ENCODE peak calls at places on chromosomes 6 and 20, in ten cellular contexts. I is heart left ventricle, R is H1, X is dorsolateral prefrontal cortex, V is tibial artery, U is ovary, S is spleen, N is cardiac muscle cell, H is cardiac fibroblast, C is tibial nerve. T is an unnamed sample.
A peak's percentile ranks its signal among the peaks of the same experiment; 100 is the strongest.

GRCh38 chr6:170212956-170213636 is 77.8 kb downstream of the DLL1 start:
- DNase-seq in I (no peak), R (no peak), X (no peak), V (peak; percentile 61), U (no peak), S (peak; percentile 56), N (no peak), H (no peak), C (peak; percentile 1), T (no peak)

GRCh38 chr6:23016701-23017100 is 447.3 kb downstream of the HDGFL1 start:
- DNase-seq in I (no peak), R (no peak), X (no peak), V (no peak), U (no peak), S (no peak), N (no peak), H (peak; percentile 30), C (no peak), T (no peak)

GRCh38 chr6:136216503-136216902 is 33.6 kb downstream of the MTFR2 start:
- DNase-seq in I (no peak), R (no peak), X (no peak), V (no peak), U (no peak), S (no peak), N (no peak), H (no peak), C (no peak), T (no peak)

GRCh38 chr6:9646346-9647042 is 768.4 kb downstream of the TFAP2A start:
- DNase-seq in I (peak; percentile 33), R (no peak), X (no peak), V (peak; percentile 68), U (no peak), S (no peak), N (peak; percentile 96), H (peak; percentile 72), C (peak; percentile 8), T (no peak)

GRCh38 chr20:728022-728944 is 40.0 kb downstream of the SLC52A3 start:
- DNase-seq in I (peak; percentile 73), R (peak; percentile 62), X (peak; percentile 72), V (no peak), U (no peak), S (peak; percentile 74), N (peak; percentile 44), H (peak; percentile 27), C (no peak), T (peak; percentile 2)

GRCh38 chr20:33472868-33473267 is 17.0 kb upstream of the CBFA2T2 start:
- DNase-seq in I (no peak), R (no peak), X (no peak), V (no peak), U (no peak), S (no peak), N (no peak), H (no peak), C (no peak), T (no peak)

GRCh38 chr6:113774122-113774835 is 82.9 kb upstream of the MARCKS start:
- DNase-seq in I (no peak), R (no peak), X (no peak), V (no peak), U (no peak), S (no peak), N (peak; percentile 61), H (peak; percentile 79), C (no peak), T (peak; percentile 55)

GRCh38 chr6:107274288-107274687 is 159.0 kb upstream of the BEND3 start:
- DNase-seq in I (no peak), R (no peak), X (no peak), V (no peak), U (no peak), S (no peak), N (no peak), H (no peak), C (no peak), T (no peak)

GRCh38 chr20:62891111-62891510 is 29.5 kb upstream of the TCFL5 start:
- DNase-seq in I (no peak), R (no peak), X (no peak), V (no peak), U (no peak), S (peak; percentile 44), N (no peak), H (no peak), C (no peak), T (no peak)

GRCh38 chr6:21908117-21908848 is 314.7 kb downstream of the SOX4 start:
- DNase-seq in I (no peak), R (no peak), X (no peak), V (no peak), U (no peak), S (no peak), N (peak; percentile 18), H (no peak), C (no peak), T (no peak)

GRCh38 chr20:41182296-41183212 is 45.2 kb downstream of the PLCG1 start:
- DNase-seq in I (no peak), R (no peak), X (no peak), V (peak; percentile 51), U (no peak), S (peak; percentile 59), N (no peak), H (no peak), C (no peak), T (no peak)

GRCh38 chr6:37182736-37183590 is 13.0 kb downstream of the PIM1 start:
- DNase-seq in I (peak; percentile 31), R (no peak), X (no peak), V (no peak), U (no peak), S (peak; percentile 87), N (peak; percentile 65), H (no peak), C (no peak), T (no peak)

GRCh38 chr20:20635006-20635405 is 77.4 kb downstream of the RALGAPA2 start:
- DNase-seq in I (no peak), R (no peak), X (no peak), V (no peak), U (no peak), S (no peak), N (peak; percentile 2), H (no peak), C (no peak), T (no peak)

GRCh38 chr6:82568290-82568993 is 204.8 kb downstream of the TPBG start:
- DNase-seq in I (no peak), R (no peak), X (no peak), V (no peak), U (no peak), S (no peak), N (no peak), H (no peak), C (no peak), T (no peak)

GRCh38 chr6:57013501-57013900 is 33.0 kb upstream of the KIAA1586 start:
- DNase-seq in I (no peak), R (no peak), X (no peak), V (no peak), U (no peak), S (no peak), N (peak; percentile 71), H (peak; percentile 64), C (no peak), T (peak; percentile 62)

GRCh38 chr6:42046491-42047219 is 3.7 kb upstream of the TAF8 start:
- DNase-seq in I (no peak), R (no peak), X (no peak), V (peak; percentile 65), U (no peak), S (no peak), N (peak; percentile 83), H (peak; percentile 63), C (no peak), T (peak; percentile 77)
- H3K4me3 ChIP-seq in I (peak overlapping the region; percentile 74), R (no peak overlapping the region), X (peak overlapping the region; percentile 72), V (peak overlapping the region; percentile 72), U (no peak overlapping the region), S (peak overlapping the region; percentile 96), N (no peak overlapping the region), H (peak overlapping the region; percentile 63), C (peak overlapping the region; percentile 87), T (peak overlapping the region; percentile 83)

GRCh38 chr6:165762125-165762524 is 99.1 kb upstream of the PDE10A start:
- DNase-seq in I (no peak), R (no peak), X (no peak), V (no peak), U (no peak), S (no peak), N (no peak), H (no peak), C (no peak), T (no peak)
- TF ChIP-seq CTCF in I (no peak), R (no peak), X (no peak), V (no peak), U (no peak), S (no peak), N (no peak), H (no peak), C (no peak), T (no peak)

GRCh38 chr6:141260627-141261015 is 872.1 kb upstream of the GJE1 start:
- DNase-seq in I (peak; percentile 20), R (no peak), X (no peak), V (no peak), U (no peak), S (peak; percentile 62), N (no peak), H (no peak), C (no peak), T (no peak)
- H3K4me3 ChIP-seq in I (no peak overlapping the region), R (no peak overlapping the region), X (no peak overlapping the region), V (no peak overlapping the region), U (no peak overlapping the region), S (no peak overlapping the region), N (no peak overlapping the region), H (no peak overlapping the region), C (no peak overlapping the region), T (no peak overlapping the region)

DNA sequence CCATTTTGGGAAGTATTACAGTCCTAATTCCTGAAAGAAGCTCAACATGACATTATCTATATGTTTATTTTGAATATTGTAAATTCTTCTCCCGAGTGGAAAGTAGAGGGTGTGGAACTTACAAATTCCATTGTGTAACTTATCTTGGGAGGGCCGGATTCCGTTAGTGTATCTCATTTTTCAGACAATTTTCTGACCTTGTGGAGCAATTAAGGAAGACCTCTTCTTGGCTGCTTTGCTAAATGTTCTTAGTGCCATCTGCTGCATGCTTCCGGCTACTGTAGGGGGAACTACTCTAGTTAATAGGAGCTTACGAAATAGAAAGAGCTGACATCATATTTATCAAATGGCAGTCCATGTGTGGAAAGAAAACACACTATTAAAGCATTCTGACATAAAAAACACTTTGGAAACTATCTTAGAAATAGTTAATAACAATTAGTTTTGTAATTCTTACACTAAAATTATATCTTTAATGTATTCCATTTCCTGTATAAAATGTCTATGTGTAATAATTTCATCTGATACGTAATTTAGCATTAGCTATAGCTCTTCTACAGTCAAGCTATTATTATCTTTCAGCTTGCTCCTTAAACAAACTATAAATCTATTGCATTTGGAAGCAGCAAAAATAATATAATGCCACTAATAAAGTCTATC is 41.5 kb upstream of the KCNQ5 start:
- DNase-seq in I (no peak), R (peak; percentile 9), X (no peak), V (no peak), U (no peak), S (no peak), N (peak; percentile 89), H (peak; percentile 93), C (no peak), T (peak; percentile 79)
- TF ChIP-seq CTCF in I (no peak), R (peak; percentile 83), X (peak; percentile 56), V (no peak), U (no peak), S (no peak), N (peak; percentile 80), H (peak; percentile 80), C (no peak), T (peak; percentile 80)

DNA sequence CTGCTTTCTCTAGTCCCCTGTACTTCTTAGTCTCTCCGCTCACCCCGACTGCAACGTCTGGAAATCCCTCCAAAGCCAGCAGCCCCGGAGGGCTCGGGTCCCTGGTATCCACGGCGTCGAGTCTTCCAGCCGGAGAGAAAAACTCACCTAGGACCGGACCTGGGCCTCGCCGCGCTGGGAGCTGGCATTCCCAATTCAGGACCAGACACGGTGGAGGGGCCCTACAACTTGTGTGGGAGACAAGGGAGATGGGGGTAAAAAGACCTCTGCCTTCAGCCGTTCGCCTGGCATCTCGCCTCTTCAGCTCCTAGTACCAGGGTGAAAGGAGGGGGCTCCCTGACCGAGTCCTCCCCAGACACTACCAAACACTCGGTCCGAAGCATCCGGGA is 64.3 kb downstream of the GPX5 start:
- DNase-seq in I (peak; percentile 24), R (no peak), X (no peak), V (no peak), U (no peak), S (no peak), N (no peak), H (no peak), C (no peak), T (no peak)
- H3K4me3 ChIP-seq in I (no peak overlapping the region), R (peak overlapping the region; percentile 77), X (peak overlapping the region; percentile 38), V (no peak overlapping the region), U (no peak overlapping the region), S (no peak overlapping the region), N (peak overlapping the region; percentile 28), H (peak overlapping the region; percentile 30), C (peak overlapping the region; percentile 35), T (peak overlapping the region; percentile 41)

T was measured in astrocyte of the spinal cord.